ENCODE peak calls at places on chromosomes 3 and 15, in nine cellular contexts. One of them, this sample, is unnamed.

GRCh38 chr3:51024765-51025681 is 350.3 kb downstream of the DOCK3 start:
- DNase-seq in retina: no peak
- DNase-seq in right cardiac atrium: peak; percentile 46
- DNase-seq in germinal center: no peak
- DNase-seq in HAP-1: peak; percentile 50
- DNase-seq in tibial nerve: no peak
- DNase-seq in substantia nigra: no peak
- DNase-seq in neural crest cell: no peak
- DNase-seq in SW 1271: no peak
- DNase-seq in this sample: peak; percentile 67

GRCh38 chr15:62976301-62976842 is 66.2 kb upstream of the TPM1 start:
- DNase-seq in retina: no peak
- DNase-seq in right cardiac atrium: no peak
- DNase-seq in germinal center: no peak
- DNase-seq in HAP-1: no peak
- DNase-seq in tibial nerve: no peak
- DNase-seq in substantia nigra: no peak
- DNase-seq in neural crest cell: no peak
- DNase-seq in SW 1271: peak; percentile 85
- DNase-seq in this sample: no peak

GRCh38 chr3:73513260-73513659 is 111.5 kb downstream of the PDZRN3 start:
- DNase-seq in retina: no peak
- DNase-seq in right cardiac atrium: no peak
- DNase-seq in germinal center: no peak
- DNase-seq in HAP-1: no peak
- DNase-seq in tibial nerve: no peak
- DNase-seq in substantia nigra: no peak
- DNase-seq in neural crest cell: no peak
- DNase-seq in SW 1271: no peak
- DNase-seq in this sample: peak; percentile 96

GRCh38 chr3:159787794-159788205 is 200.8 kb upstream of the IL12A start:
- DNase-seq in retina: no peak
- DNase-seq in right cardiac atrium: peak; percentile 28
- DNase-seq in germinal center: no peak
- DNase-seq in HAP-1: no peak
- DNase-seq in tibial nerve: no peak
- DNase-seq in substantia nigra: no peak
- DNase-seq in neural crest cell: no peak
- DNase-seq in SW 1271: no peak
- DNase-seq in this sample: peak; percentile 66

GRCh38 chr3:107598926-107599754 is 76.4 kb downstream of the BBX start:
- DNase-seq in retina: peak; percentile 59
- DNase-seq in right cardiac atrium: peak; percentile 60
- DNase-seq in germinal center: peak; percentile 36
- DNase-seq in HAP-1: peak; percentile 45
- DNase-seq in tibial nerve: no peak
- DNase-seq in substantia nigra: peak; percentile 13
- DNase-seq in neural crest cell: no peak
- DNase-seq in SW 1271: no peak
- DNase-seq in this sample: peak; percentile 68

GRCh38 chr3:197125601-197126000 is 96.0 kb upstream of the MELTF start:
- DNase-seq in retina: no peak
- DNase-seq in right cardiac atrium: no peak
- DNase-seq in germinal center: no peak
- DNase-seq in HAP-1: no peak
- DNase-seq in tibial nerve: no peak
- DNase-seq in substantia nigra: no peak
- DNase-seq in neural crest cell: no peak
- DNase-seq in SW 1271: no peak
- DNase-seq in this sample: no peak

GRCh38 chr3:129312021-129312639 is 33.5 kb downstream of the HMCES start:
- DNase-seq in retina: no peak
- DNase-seq in right cardiac atrium: no peak
- DNase-seq in germinal center: no peak
- DNase-seq in HAP-1: no peak
- DNase-seq in tibial nerve: no peak
- DNase-seq in substantia nigra: no peak
- DNase-seq in neural crest cell: no peak
- DNase-seq in SW 1271: no peak
- DNase-seq in this sample: no peak

GRCh38 chr3:33186524-33187367 is 31.9 kb downstream of the SUSD5 start:
- DNase-seq in retina: no peak
- DNase-seq in right cardiac atrium: no peak
- DNase-seq in germinal center: no peak
- DNase-seq in HAP-1: no peak
- DNase-seq in tibial nerve: no peak
- DNase-seq in substantia nigra: no peak
- DNase-seq in neural crest cell: no peak
- DNase-seq in SW 1271: no peak
- DNase-seq in this sample: no peak

GRCh38 chr3:99324854-99325253 is 313.5 kb upstream of the COL8A1 start:
- DNase-seq in retina: no peak
- DNase-seq in right cardiac atrium: no peak
- DNase-seq in germinal center: no peak
- DNase-seq in HAP-1: no peak
- DNase-seq in tibial nerve: no peak
- DNase-seq in substantia nigra: no peak
- DNase-seq in neural crest cell: no peak
- DNase-seq in SW 1271: no peak
- DNase-seq in this sample: peak; percentile 22

GRCh38 chr3:156787926-156788663 is 38.1 kb upstream of the LEKR1 start:
- DNase-seq in retina: no peak
- DNase-seq in right cardiac atrium: no peak
- DNase-seq in germinal center: no peak
- DNase-seq in HAP-1: no peak
- DNase-seq in tibial nerve: no peak
- DNase-seq in substantia nigra: no peak
- DNase-seq in neural crest cell: no peak
- DNase-seq in SW 1271: peak; percentile 51
- DNase-seq in this sample: no peak

GRCh38 chr3:120516142-120516541 is 65.3 kb upstream of the FSTL1 start:
- DNase-seq in retina: no peak
- DNase-seq in right cardiac atrium: no peak
- DNase-seq in germinal center: no peak
- DNase-seq in HAP-1: no peak
- DNase-seq in tibial nerve: no peak
- DNase-seq in substantia nigra: no peak
- DNase-seq in neural crest cell: no peak
- DNase-seq in SW 1271: no peak
- DNase-seq in this sample: no peak

GRCh38 chr3:188051801-188052228 is 102.1 kb upstream of the LPP start:
- DNase-seq in retina: no peak
- DNase-seq in right cardiac atrium: peak; percentile 86
- DNase-seq in germinal center: no peak
- DNase-seq in HAP-1: no peak
- DNase-seq in tibial nerve: peak; percentile 68
- DNase-seq in substantia nigra: peak; percentile 85
- DNase-seq in neural crest cell: peak; percentile 8
- DNase-seq in SW 1271: no peak
- DNase-seq in this sample: peak; percentile 28

GRCh38 chr15:52337961-52338535 is 42.4 kb upstream of the MYO5C start:
- DNase-seq in retina: no peak
- DNase-seq in right cardiac atrium: no peak
- DNase-seq in germinal center: no peak
- DNase-seq in HAP-1: no peak
- DNase-seq in tibial nerve: no peak
- DNase-seq in substantia nigra: no peak
- DNase-seq in neural crest cell: no peak
- DNase-seq in SW 1271: no peak
- DNase-seq in this sample: no peak

GRCh38 chr3:195056506-195056905 is 214.5 kb downstream of the XXYLT1 start:
- DNase-seq in retina: no peak
- DNase-seq in right cardiac atrium: no peak
- DNase-seq in germinal center: no peak
- DNase-seq in HAP-1: no peak
- DNase-seq in tibial nerve: no peak
- DNase-seq in substantia nigra: no peak
- DNase-seq in neural crest cell: no peak
- DNase-seq in SW 1271: no peak
- DNase-seq in this sample: no peak

GRCh38 chr3:61936344-61936937 is 375.1 kb downstream of the PTPRG start:
- DNase-seq in retina: no peak
- DNase-seq in right cardiac atrium: peak; percentile 59
- DNase-seq in germinal center: peak; percentile 11
- DNase-seq in HAP-1: peak; percentile 70
- DNase-seq in tibial nerve: no peak
- DNase-seq in substantia nigra: no peak
- DNase-seq in neural crest cell: peak; percentile 13
- DNase-seq in SW 1271: no peak
- DNase-seq in this sample: peak; percentile 23

GRCh38 chr15:48695088-48695834 is 49.8 kb upstream of the FBN1 start:
- DNase-seq in retina: no peak
- DNase-seq in right cardiac atrium: no peak
- DNase-seq in germinal center: no peak
- DNase-seq in HAP-1: no peak
- DNase-seq in tibial nerve: no peak
- DNase-seq in substantia nigra: no peak
- DNase-seq in neural crest cell: no peak
- DNase-seq in SW 1271: no peak
- DNase-seq in this sample: no peak

GRCh38 chr15:35557012-35557411 is 11.0 kb upstream of the DPH6 start:
- DNase-seq in retina: no peak
- DNase-seq in right cardiac atrium: no peak
- DNase-seq in germinal center: no peak
- DNase-seq in HAP-1: no peak
- DNase-seq in tibial nerve: no peak
- DNase-seq in substantia nigra: no peak
- DNase-seq in neural crest cell: no peak
- DNase-seq in SW 1271: no peak
- DNase-seq in this sample: no peak

GRCh38 chr3:127735767-127736693 is 63.3 kb downstream of the ABTB1 start:
- DNase-seq in retina: no peak
- DNase-seq in right cardiac atrium: peak; percentile 62
- DNase-seq in germinal center: peak; percentile 62
- DNase-seq in HAP-1: no peak
- DNase-seq in tibial nerve: no peak
- DNase-seq in substantia nigra: no peak
- DNase-seq in neural crest cell: no peak
- DNase-seq in SW 1271: no peak
- DNase-seq in this sample: peak; percentile 46

GRCh38 chr3:136332776-136333175 is 82.6 kb downstream of the PCCB start:
- DNase-seq in retina: no peak
- DNase-seq in right cardiac atrium: no peak
- DNase-seq in germinal center: no peak
- DNase-seq in HAP-1: no peak
- DNase-seq in tibial nerve: no peak
- DNase-seq in substantia nigra: no peak
- DNase-seq in neural crest cell: no peak
- DNase-seq in SW 1271: no peak
- DNase-seq in this sample: no peak

GRCh38 chr3:195023989-195024388 is 247.0 kb downstream of the XXYLT1 start:
- DNase-seq in retina: no peak
- DNase-seq in right cardiac atrium: no peak
- DNase-seq in germinal center: no peak
- DNase-seq in HAP-1: no peak
- DNase-seq in tibial nerve: no peak
- DNase-seq in substantia nigra: no peak
- DNase-seq in neural crest cell: no peak
- DNase-seq in SW 1271: no peak
- DNase-seq in this sample: no peak

GRCh38 chr3:51792206-51792605 is 13.2 kb upstream of the IQCF6 start:
- DNase-seq in retina: no peak
- DNase-seq in right cardiac atrium: no peak
- DNase-seq in germinal center: no peak
- DNase-seq in HAP-1: no peak
- DNase-seq in tibial nerve: no peak
- DNase-seq in substantia nigra: no peak
- DNase-seq in neural crest cell: no peak
- DNase-seq in SW 1271: no peak
- DNase-seq in this sample: no peak

This sample was measured in colonic mucosa.